ENCODE peak calls at places on chromosomes 13 and 19, in five cellular contexts. L, F, X, Q and G are unnamed samples.

GRCh38 chr13:51760592-51760991 is 43.4 kb downstream of the DHRS12 start:
- DNase-seq in Q (no peak), F (no peak), X (no peak), L (no peak), G (no peak)

GRCh38 chr13:44120814-44121505 is 241.3 kb downstream of the LACC1 start:
- DNase-seq in L (no peak), X (no peak), Q (no peak), F (no peak), G (no peak)

GRCh38 chr19:1860133-1860775 is 3.1 kb downstream of the KLF16 start:
- DNase-seq in X (peak; percentile 78), Q (no peak), L (peak; percentile 72), F (peak; percentile 85), G (no peak)

GRCh38 chr13:48860369-48860768 is 115.3 kb upstream of the FNDC3A start:
- DNase-seq in L (no peak), X (no peak), F (no peak), Q (no peak), G (no peak)

GRCh38 chr19:13812544-13812943 is 17.3 kb downstream of the ZSWIM4 start:
- DNase-seq in F (no peak), L (no peak), X (no peak), Q (no peak), G (no peak)

GRCh38 chr19:50349277-50350057 is 16.0 kb downstream of the NAPSA start:
- DNase-seq in X (no peak), Q (no peak), L (no peak), F (no peak), G (no peak)

GRCh38 chr13:45393941-45394570 is 24.1 kb downstream of the SLC25A30 start:
- DNase-seq in X (peak; percentile 53), Q (peak; percentile 48), L (peak; percentile 39), F (peak; percentile 41), G (peak; percentile 27)

GRCh38 chr13:100297413-100297812 is 208.5 kb downstream of the PCCA start:
- DNase-seq in F (no peak), Q (no peak), X (no peak), L (no peak), G (no peak)

GRCh38 chr13:48954086-48954485 is 21.6 kb upstream of the FNDC3A start:
- DNase-seq in X (no peak), Q (no peak), L (no peak), F (no peak), G (no peak)

GRCh38 chr13:43307921-43308433 is 284.6 kb downstream of the DNAJC15 start:
- DNase-seq in X (peak; percentile 83), F (peak; percentile 75), Q (peak; percentile 80), L (peak; percentile 88), G (peak; percentile 13)

GRCh38 chr13:35485451-35485850 is 9.0 kb upstream of the MAB21L1 start:
- DNase-seq in X (no peak), Q (no peak), F (no peak), L (no peak), G (no peak)

GRCh38 chr19:10912619-10913018 is 15.8 kb downstream of the YIPF2 start:
- DNase-seq in Q (no peak), L (no peak), F (no peak), X (no peak), G (no peak)

GRCh38 chr19:12000152-12000981 is 35.1 kb downstream of the ZNF433 start:
- DNase-seq in F (no peak), Q (no peak), L (no peak), X (no peak), G (no peak)

GRCh38 chr13:50576156-50576555 is 267.3 kb downstream of the DLEU7 start:
- DNase-seq in F (peak; percentile 62), L (no peak), X (no peak), Q (peak; percentile 69), G (no peak)

GRCh38 chr19:16309653-16310052 is 15.0 kb upstream of the KLF2 start:
- DNase-seq in Q (no peak), F (no peak), L (no peak), X (no peak), G (no peak)

GRCh38 chr19:46015961-46016425 is 6.9 kb downstream of the PGLYRP1 start:
- DNase-seq in X (no peak), L (no peak), F (no peak), Q (no peak), G (no peak)

GRCh38 chr13:53343345-53343744 is 314.7 kb downstream of the OLFM4 start:
- DNase-seq in L (no peak), X (no peak), F (no peak), Q (no peak), G (no peak)

GRCh38 chr13:112658807-112659206 is 31.0 kb upstream of the ATP11A start:
- DNase-seq in Q (no peak), X (no peak), L (no peak), F (no peak), G (no peak)

GRCh38 chr13:112711528-112712265 is 21.9 kb downstream of the ATP11A start:
- DNase-seq in F (peak; percentile 78), L (peak; percentile 98), X (peak; percentile 83), Q (peak; percentile 74), G (peak; percentile 57)

GRCh38 chr13:23715092-23715761 is 145.0 kb downstream of the TNFRSF19 start:
- DNase-seq in F (no peak), X (no peak), L (no peak), Q (no peak), G (no peak)

GRCh38 chr19:35790981-35791813 is 15.8 kb downstream of the ARHGAP33 start:
- DNase-seq in L (no peak), X (no peak), F (no peak), Q (no peak), G (no peak)

GRCh38 chr13:112693831-112694497 is 4.1 kb downstream of the ATP11A start:
- DNase-seq in Q (peak; percentile 25), X (peak; percentile 52), F (no peak), L (no peak), G (no peak)

GRCh38 chr13:109163052-109163413 is 533.6 kb downstream of the MYO16 start:
- DNase-seq in L (no peak), F (no peak), X (no peak), Q (no peak), G (no peak)

GRCh38 chr19:38228491-38229439 is 4.7 kb upstream of the DPF1 start:
- DNase-seq in L (no peak), Q (no peak), F (no peak), X (no peak), G (no peak)

GRCh38 chr13:106274551-106275208 is 260.8 kb downstream of the EFNB2 start:
- DNase-seq in L (no peak), Q (no peak), X (no peak), F (no peak), G (no peak)

GRCh38 chr13:30376426-30377311 is 45.6 kb upstream of the UBE2L5 start:
- DNase-seq in Q (peak; percentile 45), F (peak; percentile 67), X (no peak), L (no peak), G (peak; percentile 41)

GRCh38 chr13:77896536-77896935 is 22.1 kb downstream of the EDNRB start:
- DNase-seq in Q (no peak), L (peak; percentile 45), X (peak; percentile 53), F (no peak), G (no peak)

GRCh38 chr13:48985751-48986150 is 10.0 kb downstream of the FNDC3A start:
- DNase-seq in Q (no peak), X (no peak), F (no peak), L (no peak), G (no peak)

GRCh38 chr13:39186205-39186880 is 148.1 kb downstream of the NHLRC3 start:
- DNase-seq in X (no peak), L (peak; percentile 25), Q (no peak), F (no peak), G (no peak)

DNA sequence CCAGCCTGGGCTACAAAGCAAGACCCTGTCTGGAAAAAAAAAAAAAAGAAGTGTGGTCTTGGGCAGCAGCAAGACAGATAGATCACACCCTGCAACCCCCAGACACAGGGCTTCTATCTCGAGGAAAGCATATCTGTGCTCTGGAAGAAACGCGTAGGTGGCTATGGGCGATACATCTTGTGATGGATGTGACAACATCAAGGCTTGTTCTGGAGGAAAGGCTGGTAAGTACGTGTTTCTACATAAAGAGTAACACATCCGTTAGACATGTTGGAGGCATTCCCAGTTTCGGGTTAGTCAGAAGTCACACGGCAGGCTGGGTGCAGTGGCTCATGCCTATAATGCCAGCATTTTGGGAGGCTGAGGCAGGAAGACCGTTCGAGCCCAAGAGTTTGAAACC is 6.6 kb upstream of the DHDH start:
- DNase-seq in F (peak; percentile 23), L (peak; percentile 69), Q (peak; percentile 64), X (no peak), G (no peak)
- TF ChIP-seq POLR2A in F (no peak), L (no peak), Q (no peak), X (no peak), G (peak; percentile 22)

GRCh38 chr19:17475541-17476115 is 5.3 kb downstream of the SLC27A1 start:
- DNase-seq in F (peak; percentile 31), Q (peak; percentile 65), X (no peak), L (no peak), G (no peak)
- TF ChIP-seq POLR2A in F (no peak), Q (no peak), X (no peak), L (no peak), G (no peak)

DNA sequence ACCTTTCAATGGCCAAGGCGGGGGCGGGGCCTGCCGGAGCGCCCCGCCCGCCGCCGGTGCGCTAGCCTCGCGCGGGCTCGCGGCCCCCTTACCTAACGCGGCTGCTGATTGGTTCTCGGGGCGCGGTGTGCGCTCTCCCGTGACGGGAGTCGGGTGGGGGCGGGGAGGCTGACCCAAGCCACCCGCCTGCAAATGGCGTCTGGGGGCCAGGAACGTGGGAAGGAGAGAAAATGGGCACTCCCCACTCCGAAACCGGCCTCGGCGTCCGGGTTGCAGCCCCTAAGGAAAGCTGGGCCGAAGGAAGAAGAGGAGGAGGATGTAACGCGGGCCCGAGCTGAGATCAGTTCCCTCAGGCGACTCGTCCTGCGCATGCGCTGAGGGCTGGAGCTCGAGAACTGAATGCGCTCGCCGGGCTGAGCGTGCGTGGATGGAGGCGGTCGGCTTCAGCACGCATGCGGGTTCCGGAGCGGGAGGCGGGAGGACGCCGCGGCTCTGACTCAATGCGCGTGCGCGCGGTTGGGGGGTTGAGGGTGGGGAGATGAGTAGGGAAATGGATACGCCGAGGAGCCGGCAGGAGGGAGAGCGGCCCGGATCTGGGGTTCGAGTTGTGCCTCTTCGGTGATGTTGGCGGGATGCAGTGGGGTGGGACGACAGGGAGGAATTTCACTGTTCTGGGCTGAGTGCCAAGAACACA is at the start of gene SMG9:
- DNase-seq in L (peak; percentile 97), X (peak; percentile 98), F (peak; percentile 99), Q (peak; percentile 99), G (peak; percentile 82)
- TF ChIP-seq POLR2A in L (peak; percentile 90), X (peak; percentile 77), F (peak; percentile 87), Q (peak; percentile 52), G (peak; percentile 79)

DNA sequence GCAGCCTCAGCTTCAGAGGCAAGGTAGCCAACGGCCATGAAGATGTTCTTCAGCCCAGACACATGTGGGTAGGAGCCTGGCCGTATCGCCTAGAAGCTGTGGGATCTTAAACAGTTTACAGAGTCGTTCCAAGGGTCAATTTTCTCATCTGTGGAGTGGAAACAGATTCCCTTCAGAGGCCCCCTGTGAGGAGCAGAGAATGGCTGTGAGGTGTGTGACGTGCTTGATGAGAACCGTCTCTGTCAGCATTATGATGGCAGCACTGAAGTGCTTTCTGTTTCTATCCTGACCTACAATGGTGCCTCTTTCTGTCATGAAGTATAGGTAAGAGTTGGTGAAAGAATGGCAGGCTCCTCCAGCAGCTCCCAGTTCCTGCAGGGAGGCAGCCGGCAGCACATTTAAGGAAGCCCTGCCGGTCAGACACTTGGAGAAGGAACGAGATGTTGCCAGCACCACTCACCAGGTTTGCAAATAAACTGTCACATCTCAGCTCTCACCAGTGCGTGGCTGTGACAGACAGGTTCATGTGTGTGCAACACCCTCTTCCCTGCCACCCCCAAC is 277.3 kb downstream of the FOXO1 start:
- DNase-seq in L (no peak), Q (no peak), X (no peak), F (no peak), G (no peak)
- TF ChIP-seq POLR2A in L (no peak), Q (no peak), X (no peak), F (no peak), G (peak; percentile 11)